ENCODE peak calls at places on chromosome 20, in four cellular contexts. Q is endothelial cell, Z is neural crest cell, F is Peyer's patch. Y is an unnamed sample.

GRCh38 chr20:38209054-38209675 is 44.1 kb upstream of the TGM2 start:
- DNase-seq in Z (no peak), Q (no peak), F (no peak), Y (no peak)

GRCh38 chr20:44810391-44811149 is at the start of gene RIMS4:
- DNase-seq in Q (peak), Z (peak), F (no peak), Y (no peak)

GRCh38 chr20:58366016-58366415 is 23.0 kb upstream of the VAPB start:
- DNase-seq in Q (no peak), Z (no peak), F (no peak), Y (no peak)

GRCh38 chr20:210809-211502 is 16.1 kb upstream of the DEFB129 start:
- DNase-seq in Q (no peak), F (no peak), Z (no peak), Y (no peak)

GRCh38 chr20:46139243-46139889 is 21.3 kb downstream of the CD40 start:
- DNase-seq in F (no peak), Z (no peak), Q (no peak), Y (no peak)

GRCh38 chr20:38049800-38050199 is 16.3 kb downstream of the RPRD1B start:
- DNase-seq in F (no peak), Z (no peak), Q (no peak), Y (peak)

GRCh38 chr20:36061754-36062153 is 92.8 kb upstream of the EPB41L1 start:
- DNase-seq in Z (no peak), F (no peak), Q (no peak), Y (no peak)

GRCh38 chr20:61052796-61053442 is 199.1 kb upstream of the CDH4 start:
- DNase-seq in Q (no peak), Z (no peak), F (no peak), Y (no peak)

GRCh38 chr20:3777381-3777725 is 3.9 kb downstream of the SPEF1 start:
- DNase-seq in F (peak), Z (no peak), Q (no peak), Y (no peak)

GRCh38 chr20:3778976-3779375 is 2.3 kb downstream of the SPEF1 start:
- DNase-seq in F (no peak), Q (no peak), Z (no peak), Y (no peak)

GRCh38 chr20:3781153-3781910 is at the start of gene SPEF1:
- DNase-seq in F (peak), Z (peak), Q (peak), Y (peak)

GRCh38 chr20:3775457-3775856 is 5.8 kb downstream of the SPEF1 start:
- DNase-seq in F (no peak), Q (no peak), Z (no peak), Y (no peak)

DNA sequence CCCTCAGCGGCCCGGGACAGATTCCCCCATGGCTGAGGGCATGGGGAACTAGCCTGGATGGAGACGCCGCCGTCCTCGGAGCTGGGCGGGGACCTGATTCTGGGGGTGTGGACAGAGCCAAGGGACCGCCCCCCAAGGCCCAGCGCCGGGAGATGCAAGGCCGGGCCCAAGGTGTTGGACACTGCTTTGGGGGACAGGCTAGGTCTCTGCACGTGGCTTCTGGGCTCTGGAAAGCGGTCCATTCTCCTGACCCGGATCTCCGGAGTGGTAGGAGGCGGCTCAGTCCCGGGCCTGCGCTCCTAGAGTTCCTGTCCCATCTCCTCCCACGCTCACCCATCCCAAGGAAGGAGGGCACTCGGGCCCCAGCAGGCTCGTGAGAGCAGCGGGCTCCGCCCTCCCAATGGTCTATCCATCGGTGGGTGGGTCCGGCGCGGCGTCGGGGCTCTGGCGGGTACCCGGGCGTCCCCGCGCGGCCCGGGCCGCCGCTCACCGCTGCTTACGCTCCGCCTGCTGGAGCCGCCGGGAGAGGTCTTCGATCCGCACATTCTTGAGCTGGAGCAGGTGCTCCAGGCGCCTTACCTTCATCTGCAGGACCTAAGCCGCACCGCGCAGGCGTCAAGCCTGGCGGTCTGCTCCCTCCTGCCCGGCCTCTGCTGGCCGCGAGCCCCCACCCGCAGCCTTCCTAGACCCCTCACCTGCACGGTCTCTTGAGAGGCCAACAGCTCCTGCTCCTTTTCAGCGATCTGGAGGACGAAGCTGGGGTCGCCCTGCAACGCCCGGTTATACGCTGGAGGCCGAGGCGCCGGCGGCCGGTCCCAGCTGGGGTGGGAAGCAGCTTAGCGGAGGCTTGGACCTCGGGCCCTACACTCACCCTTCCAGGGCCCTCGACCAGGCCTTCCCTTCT is 3.3 kb downstream of the SPEF1 start:
- DNase-seq in F (peak), Q (peak), Z (peak), Y (peak)
- TF ChIP-seq CTCF in F (peak), Q (no peak), Z (no peak), Y (peak)

DNA sequence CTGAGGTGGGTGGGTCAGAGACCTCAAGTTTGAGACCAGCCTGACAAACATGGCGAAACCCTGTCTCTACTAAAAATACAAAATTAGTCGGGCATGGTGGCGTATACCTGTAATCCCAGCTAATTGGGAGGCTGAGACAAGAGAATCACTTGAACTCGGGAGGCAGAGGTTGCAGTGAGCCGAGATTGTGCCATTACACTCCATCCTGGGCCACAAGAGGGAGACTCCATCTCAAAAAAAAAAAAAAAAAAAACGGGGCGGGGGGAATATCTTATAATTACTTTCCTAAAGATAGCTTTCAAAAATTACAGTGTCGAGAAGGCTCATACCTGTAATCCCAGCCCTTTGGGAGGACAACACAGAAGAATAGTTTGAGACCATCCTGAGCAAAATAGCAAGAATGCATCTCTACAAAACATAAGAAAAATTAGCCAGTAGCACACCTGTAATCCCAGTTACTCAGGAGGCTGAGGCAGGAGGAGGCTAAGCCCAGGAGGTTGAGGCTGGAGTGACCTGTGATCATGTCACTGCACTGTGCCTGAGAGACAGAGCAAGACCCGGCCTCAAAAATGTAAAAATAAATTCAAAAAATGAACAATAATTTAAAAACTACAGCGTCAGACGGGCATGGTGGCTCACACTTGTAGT is 25.8 kb downstream of the CBFA2T2 start:
- DNase-seq in Q (no peak), F (no peak), Z (no peak), Y (no peak)
- TF ChIP-seq CTCF in Q (no peak), F (no peak), Z (peak), Y (peak)

GRCh38 chr20:62784497-62784896 is 11.8 kb upstream of the MRGBP start:
- DNase-seq in F (no peak), Q (no peak), Z (no peak), Y (no peak)

GRCh38 chr20:62780204-62780603 is 16.1 kb upstream of the MRGBP start:
- DNase-seq in Q (no peak), Z (no peak), F (no peak), Y (no peak)

GRCh38 chr20:62782893-62783278 is 13.4 kb upstream of the MRGBP start:
- DNase-seq in F (no peak), Z (no peak), Q (no peak), Y (no peak)

GRCh38 chr20:62780696-62781095 is 15.6 kb upstream of the MRGBP start:
- DNase-seq in F (no peak), Q (no peak), Z (no peak), Y (no peak)

GRCh38 chr20:62782149-62782892 is 14.0 kb upstream of the MRGBP start:
- DNase-seq in Z (no peak), F (no peak), Q (no peak), Y (no peak)
- TF ChIP-seq CTCF in Z (no peak), F (no peak), Q (no peak), Y (no peak)

GRCh38 chr20:47558699-47559098 is 57.0 kb downstream of the NCOA3 start:
- DNase-seq in F (no peak), Q (no peak), Z (no peak), Y (peak)
- TF ChIP-seq CTCF in F (no peak), Q (no peak), Z (no peak), Y (no peak)

GRCh38 chr20:49850463-49851233 is 38.0 kb downstream of the SLC9A8 start:
- DNase-seq in F (no peak), Q (no peak), Z (no peak), Y (peak)

GRCh38 chr20:49853640-49854039 is 41.0 kb downstream of the SLC9A8 start:
- DNase-seq in Z (peak), Q (no peak), F (no peak), Y (peak)

GRCh38 chr20:49852522-49853055 is 40.0 kb downstream of the SLC9A8 start:
- DNase-seq in F (no peak), Q (no peak), Z (no peak), Y (no peak)

GRCh38 chr20:49851991-49852390 is 39.4 kb downstream of the SLC9A8 start:
- DNase-seq in Q (no peak), F (no peak), Z (no peak), Y (no peak)

GRCh38 chr20:49851234-49851755 is 38.7 kb downstream of the SLC9A8 start:
- DNase-seq in F (no peak), Q (no peak), Z (no peak), Y (no peak)
- TF ChIP-seq CTCF in F (no peak), Q (no peak), Z (no peak), Y (no peak)

GRCh38 chr20:9099372-9099771 is 30.5 kb downstream of the PLCB4 start:
- DNase-seq in Z (no peak), F (no peak), Q (no peak), Y (no peak)
- TF ChIP-seq CTCF in Z (no peak), F (no peak), Q (no peak), Y (peak)

GRCh38 chr20:11912013-11912663 is 5.6 kb upstream of the BTBD3 start:
- DNase-seq in Z (no peak), Q (peak), F (no peak), Y (no peak)
- TF ChIP-seq CTCF in Z (peak), Q (peak), F (peak), Y (peak)

GRCh38 chr20:20002101-20002998 is 14.8 kb upstream of the NAA20 start:
- DNase-seq in Z (no peak), Q (no peak), F (no peak), Y (no peak)
- TF ChIP-seq CTCF in Z (no peak), Q (no peak), F (no peak), Y (no peak)

DNA sequence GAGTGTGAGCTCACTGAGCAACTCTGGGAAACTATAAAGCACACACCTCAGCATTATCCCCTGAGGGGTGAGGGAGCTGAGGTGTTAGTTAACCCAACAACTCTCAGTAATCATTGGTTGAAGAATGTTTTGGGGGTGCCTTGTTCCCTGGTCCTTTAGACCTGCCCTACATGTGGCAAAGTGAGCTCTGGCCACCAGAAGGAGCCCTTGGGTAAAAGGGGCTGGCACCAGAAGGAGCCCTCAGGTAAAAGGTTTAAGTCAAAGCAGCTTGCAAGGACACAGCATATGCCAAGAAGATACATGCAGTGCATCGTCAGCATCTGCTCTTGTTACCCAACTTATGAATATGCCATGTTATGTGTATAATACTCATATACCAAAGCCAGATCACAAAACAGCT is 1081.7 kb downstream of the KIF16B start:
- DNase-seq in Z (no peak), Q (peak), F (no peak), Y (no peak)
- TF ChIP-seq CTCF in Z (peak), Q (no peak), F (no peak), Y (peak)